ENCODE peak calls at places on chromosomes 2 and 18, in four cellular contexts. One of them, this sample, is unnamed.
A peak's percentile ranks its signal among the peaks of the same experiment; 100 is the strongest.

GRCh38 chr2:225282858-225283693 is 116.4 kb upstream of the NYAP2 start:
- DNase-seq in posterior cingulate gyrus: peak; percentile 9
- DNase-seq in 8988T: no peak
- DNase-seq in RWPE1: peak; percentile 22
- DNase-seq in this sample: no peak

GRCh38 chr18:55763805-55764204 is 175.8 kb upstream of the TCF4 start:
- DNase-seq in posterior cingulate gyrus: no peak
- DNase-seq in 8988T: no peak
- DNase-seq in RWPE1: no peak
- DNase-seq in this sample: no peak

GRCh38 chr2:168470880-168471475 is 14.9 kb downstream of the CERS6 start:
- DNase-seq in RWPE1: no peak
- DNase-seq in posterior cingulate gyrus: no peak
- DNase-seq in 8988T: no peak
- DNase-seq in this sample: no peak

GRCh38 chr2:168639024-168639423 is 163.4 kb upstream of the NOSTRIN start:
- DNase-seq in RWPE1: no peak
- DNase-seq in posterior cingulate gyrus: no peak
- DNase-seq in 8988T: no peak
- DNase-seq in this sample: no peak

GRCh38 chr2:189522435-189523151 is 58.0 kb downstream of the SLC40A1 start:
- DNase-seq in 8988T: no peak
- DNase-seq in RWPE1: no peak
- DNase-seq in posterior cingulate gyrus: no peak
- DNase-seq in this sample: peak; percentile 36

GRCh38 chr18:3604626-3605408 is 154.8 kb downstream of the TGIF1 start:
- DNase-seq in 8988T: no peak
- DNase-seq in posterior cingulate gyrus: no peak
- DNase-seq in RWPE1: no peak
- DNase-seq in this sample: no peak

GRCh38 chr18:12426924-12427323 is 19.2 kb downstream of the PRELID3A start:
- DNase-seq in RWPE1: no peak
- DNase-seq in posterior cingulate gyrus: no peak
- DNase-seq in 8988T: no peak
- DNase-seq in this sample: no peak

GRCh38 chr2:127423880-127424279 is 5.7 kb downstream of the PROC start:
- DNase-seq in posterior cingulate gyrus: no peak
- DNase-seq in RWPE1: no peak
- DNase-seq in 8988T: no peak
- DNase-seq in this sample: no peak

GRCh38 chr2:101152195-101153076 is 1.3 kb upstream of the TBC1D8 start:
- DNase-seq in 8988T: no peak
- DNase-seq in posterior cingulate gyrus: peak; percentile 56
- DNase-seq in RWPE1: peak; percentile 63
- DNase-seq in this sample: peak; percentile 66

GRCh38 chr2:23703037-23703582 is 223.8 kb downstream of the ATAD2B start:
- DNase-seq in 8988T: no peak
- DNase-seq in posterior cingulate gyrus: no peak
- DNase-seq in RWPE1: no peak
- DNase-seq in this sample: no peak

GRCh38 chr2:136863874-136864273 is 98.5 kb downstream of the THSD7B start:
- DNase-seq in 8988T: no peak
- DNase-seq in posterior cingulate gyrus: no peak
- DNase-seq in RWPE1: no peak
- DNase-seq in this sample: no peak

GRCh38 chr18:46369323-46369722 is 265.1 kb downstream of the HAUS1 start:
- DNase-seq in 8988T: no peak
- DNase-seq in posterior cingulate gyrus: no peak
- DNase-seq in RWPE1: no peak
- DNase-seq in this sample: no peak

GRCh38 chr18:79935925-79936324 is 15.5 kb downstream of the SLC66A2 start:
- DNase-seq in 8988T: no peak
- DNase-seq in RWPE1: no peak
- DNase-seq in posterior cingulate gyrus: no peak
- DNase-seq in this sample: peak; percentile 4

GRCh38 chr18:78737006-78737915 is 242.4 kb upstream of the SALL3 start:
- DNase-seq in posterior cingulate gyrus: no peak
- DNase-seq in RWPE1: no peak
- DNase-seq in 8988T: no peak
- DNase-seq in this sample: no peak

GRCh38 chr2:238709324-238709723 is 138.6 kb upstream of the TWIST2 start:
- DNase-seq in 8988T: no peak
- DNase-seq in RWPE1: no peak
- DNase-seq in posterior cingulate gyrus: no peak
- DNase-seq in this sample: no peak

GRCh38 chr2:224395646-224396390 is 6.1 kb downstream of the FAM124B start:
- DNase-seq in RWPE1: no peak
- DNase-seq in posterior cingulate gyrus: no peak
- DNase-seq in 8988T: no peak
- DNase-seq in this sample: no peak

GRCh38 chr2:130824492-130825061 is 12.1 kb upstream of the ARHGEF4 start:
- DNase-seq in posterior cingulate gyrus: no peak
- DNase-seq in RWPE1: peak; percentile 95
- DNase-seq in 8988T: no peak
- DNase-seq in this sample: no peak

GRCh38 chr2:215746507-215747243 is 266.7 kb downstream of the MREG start:
- DNase-seq in 8988T: no peak
- DNase-seq in RWPE1: no peak
- DNase-seq in posterior cingulate gyrus: no peak
- DNase-seq in this sample: no peak

GRCh38 chr2:42087137-42087856 is 39.5 kb downstream of the PKDCC start:
- DNase-seq in RWPE1: no peak
- DNase-seq in 8988T: no peak
- DNase-seq in posterior cingulate gyrus: no peak
- DNase-seq in this sample: no peak

GRCh38 chr18:57942493-57942892 is 101.5 kb upstream of the NEDD4L start:
- DNase-seq in 8988T: no peak
- DNase-seq in RWPE1: no peak
- DNase-seq in posterior cingulate gyrus: no peak
- DNase-seq in this sample: no peak

GRCh38 chr2:33219850-33220275 is 256.6 kb upstream of the RASGRP3 start:
- DNase-seq in RWPE1: no peak
- DNase-seq in posterior cingulate gyrus: no peak
- DNase-seq in 8988T: no peak
- DNase-seq in this sample: no peak

GRCh38 chr2:236738896-236739295 is 169.3 kb downstream of the ACKR3 start:
- DNase-seq in 8988T: no peak
- DNase-seq in posterior cingulate gyrus: no peak
- DNase-seq in RWPE1: no peak
- DNase-seq in this sample: no peak

GRCh38 chr18:25941556-25941955 is 148.9 kb downstream of the SS18 start:
- DNase-seq in posterior cingulate gyrus: no peak
- DNase-seq in RWPE1: no peak
- DNase-seq in 8988T: no peak
- DNase-seq in this sample: no peak

GRCh38 chr18:25953111-25953510 is 137.3 kb downstream of the SS18 start:
- DNase-seq in RWPE1: no peak
- DNase-seq in 8988T: no peak
- DNase-seq in posterior cingulate gyrus: no peak
- DNase-seq in this sample: no peak

GRCh38 chr18:40470753-40471152 is 1484.3 kb upstream of the PIK3C3 start:
- DNase-seq in 8988T: no peak
- DNase-seq in RWPE1: no peak
- DNase-seq in posterior cingulate gyrus: no peak
- DNase-seq in this sample: no peak

GRCh38 chr2:64985457-64985856 is 3.7 kb upstream of the SLC1A4 start:
- DNase-seq in RWPE1: no peak
- DNase-seq in 8988T: no peak
- DNase-seq in posterior cingulate gyrus: no peak
- DNase-seq in this sample: no peak